ENCODE peak calls at places on chromosomes 16 and 17, in ten cellular contexts. C, P, Z, I, H, X, J, F, U and E are unnamed samples. For H3K27me3, the result is how much of the 10 kb centered on the place peaks cover.

GRCh38 chr17:17666111-17666714 is 15.0 kb upstream of the RAI1 start:
- DNase-seq in C (peak), P (no peak), Z (no peak), I (no peak), H (no peak), X (no peak), J (no peak), F (no peak), U (no peak), E (peak)

GRCh38 chr16:11390573-11391495 is 45.6 kb downstream of the RMI2 start:
- DNase-seq in C (no peak), P (no peak), Z (peak), I (no peak), H (no peak), X (no peak), J (no peak), F (no peak), U (no peak), E (no peak)

GRCh38 chr17:17822189-17822978 is 14.4 kb downstream of the SREBF1 start:
- DNase-seq in C (no peak), P (peak), Z (no peak), I (no peak), H (no peak), X (peak), J (peak), F (no peak), U (no peak), E (peak)

GRCh38 chr16:15907863-15908478 is 19.6 kb upstream of the CEP20 start:
- DNase-seq in C (peak), P (peak), Z (peak), I (no peak), H (no peak), X (no peak), J (no peak), F (no peak), U (no peak), E (no peak)

GRCh38 chr17:45046536-45047125 is 4.8 kb downstream of the DCAKD start:
- DNase-seq in C (peak), P (no peak), Z (no peak), I (no peak), H (no peak), X (no peak), J (no peak), F (no peak), U (no peak), E (no peak)

GRCh38 chr16:66696669-66697630 is at the start of gene CMTM4:
- DNase-seq in C (peak), P (peak), Z (peak), I (no peak), H (peak), X (peak), J (peak), F (peak), U (no peak), E (peak)

GRCh38 chr16:28136751-28137434 is 73.4 kb upstream of the GSG1L start:
- DNase-seq in C (no peak), P (no peak), Z (no peak), I (no peak), H (no peak), X (no peak), J (no peak), F (no peak), U (no peak), E (no peak)

GRCh38 chr16:71894229-71894920 is 956 bp upstream of the IST1 start:
- DNase-seq in C (peak), P (peak), Z (peak), I (peak), H (peak), X (peak), J (peak), F (no peak), U (no peak), E (no peak)

GRCh38 chr17:70168044-70168978 is 1.0 kb upstream of the KCNJ2 start:
- DNase-seq in C (peak), P (peak), Z (peak), I (no peak), H (peak), X (peak), J (peak), F (no peak), U (peak), E (peak)

GRCh38 chr16:30525844-30526136 is 576 bp downstream of the ZNF768 start:
- DNase-seq in C (no peak), P (no peak), Z (no peak), I (no peak), H (no peak), X (no peak), J (no peak), F (no peak), U (no peak), E (no peak)

GRCh38 chr16:57186630-57187507 is 740 bp downstream of the RSPRY1 start:
- DNase-seq in C (peak), P (peak), Z (peak), I (peak), H (no peak), X (peak), J (no peak), F (no peak), U (no peak), E (no peak)

GRCh38 chr17:18245038-18245776 is 13.3 kb downstream of the FLII start:
- DNase-seq in C (no peak), P (no peak), Z (no peak), I (no peak), H (no peak), X (no peak), J (no peak), F (no peak), U (no peak), E (no peak)

GRCh38 chr17:78538033-78538776 is 39.0 kb downstream of the DNAH17 start:
- DNase-seq in C (peak), P (no peak), Z (no peak), I (no peak), H (peak), X (no peak), J (no peak), F (no peak), U (no peak), E (no peak)

GRCh38 chr16:27526169-27526568 is 23.5 kb downstream of the GTF3C1 start:
- DNase-seq in C (no peak), P (peak), Z (peak), I (no peak), H (no peak), X (no peak), J (peak), F (no peak), U (no peak), E (no peak)

GRCh38 chr17:333626-334396 is 18.8 kb downstream of the RPH3AL start:
- DNase-seq in C (no peak), P (peak), Z (peak), I (no peak), H (peak), X (no peak), J (peak), F (no peak), U (no peak), E (no peak)

DNA sequence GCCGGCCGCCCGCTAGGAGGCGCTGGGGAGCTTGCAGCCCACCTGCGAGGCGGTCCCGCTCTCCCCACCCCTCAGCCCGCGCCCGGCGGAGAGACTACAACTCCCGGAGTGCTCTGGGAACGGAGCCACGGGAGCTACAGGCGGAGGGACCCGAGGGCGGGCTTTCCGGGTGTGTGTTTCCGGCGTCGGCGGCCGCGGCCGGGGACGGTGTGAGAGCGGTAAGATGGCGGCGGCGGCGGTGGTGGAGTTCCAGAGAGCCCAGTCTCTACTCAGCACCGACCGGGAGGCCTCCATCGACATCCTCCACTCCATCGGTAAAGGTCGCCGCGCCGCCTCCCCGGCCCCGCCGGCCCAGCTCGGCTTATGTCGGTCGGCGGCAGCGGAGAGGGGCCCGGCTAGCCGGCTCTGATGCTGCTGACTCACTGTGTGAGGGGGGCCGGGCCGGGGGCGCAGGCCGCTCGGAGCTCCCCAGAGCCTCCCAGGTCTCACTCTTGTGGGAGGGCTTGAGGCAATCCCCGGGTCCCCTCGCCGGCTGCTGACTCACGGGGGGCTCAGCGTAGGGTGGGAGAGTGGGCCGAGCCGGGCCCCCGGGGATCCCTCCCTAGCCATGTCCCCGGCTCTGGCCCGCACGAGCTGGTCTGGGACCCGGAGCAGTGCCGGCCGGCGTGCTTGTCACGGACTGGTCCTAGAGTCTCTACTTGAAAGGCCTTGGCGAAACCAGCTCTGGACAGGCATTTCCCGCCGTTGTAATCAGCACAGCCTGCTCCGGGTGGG is at the start of gene PSMD11:
- DNase-seq in C (peak), P (peak), Z (peak), I (peak), H (peak), X (peak), J (peak), F (peak), U (peak), E (peak)
- TF ChIP-seq CTCF in C (peak), P (no peak), Z (no peak), I (peak), H (peak), X (peak), J (peak), F (peak), U (peak), E (peak)

GRCh38 chr17:81534157-81535006 is 6.2 kb downstream of the FSCN2 start:
- DNase-seq in C (no peak), P (no peak), Z (no peak), I (no peak), H (no peak), X (no peak), J (no peak), F (no peak), U (no peak), E (no peak)

GRCh38 chr17:81535007-81535328 is 6.8 kb downstream of the FSCN2 start:
- DNase-seq in C (no peak), P (no peak), Z (no peak), I (no peak), H (no peak), X (no peak), J (no peak), F (no peak), U (no peak), E (no peak)

GRCh38 chr17:81537343-81537855 is 9.2 kb downstream of the FSCN2 start:
- DNase-seq in C (peak), P (peak), Z (peak), I (no peak), H (no peak), X (no peak), J (no peak), F (no peak), U (no peak), E (no peak)

GRCh38 chr17:81536299-81537290 is 8.4 kb downstream of the FSCN2 start:
- DNase-seq in C (no peak), P (peak), Z (no peak), I (no peak), H (no peak), X (no peak), J (no peak), F (no peak), U (no peak), E (no peak)

GRCh38 chr17:81535480-81536298 is 7.5 kb downstream of the FSCN2 start:
- DNase-seq in C (no peak), P (no peak), Z (no peak), I (no peak), H (no peak), X (no peak), J (no peak), F (no peak), U (no peak), E (no peak)
- H3K27me3 ChIP-seq in C (under half), P (under half), Z (under half), I (under half), H (under half), X (under half), J (under half), F (under half), U (under half), E (under half)

DNA sequence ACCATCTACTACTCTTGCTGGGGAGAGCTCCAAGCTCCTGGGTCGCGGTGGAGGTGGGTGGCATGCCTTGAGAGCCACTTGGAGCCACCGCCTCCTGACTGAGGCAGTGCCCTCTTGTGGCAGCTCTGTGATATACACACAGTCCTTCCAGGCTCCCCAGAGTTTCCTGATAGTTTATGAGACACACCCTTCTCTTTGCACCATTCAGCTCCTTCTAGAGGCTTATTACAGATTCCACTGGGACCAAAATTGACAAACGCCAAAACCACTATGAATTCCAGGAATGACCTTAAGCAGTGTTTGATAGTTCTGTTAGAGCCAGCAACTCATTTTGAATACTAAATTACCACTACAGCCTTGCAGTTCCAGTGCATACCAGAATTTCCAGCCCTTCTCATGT is 170.1 kb upstream of the CDH13 start:
- DNase-seq in C (peak), P (peak), Z (peak), I (peak), H (peak), X (peak), J (peak), F (no peak), U (peak), E (peak)
- TF ChIP-seq CTCF in C (peak), P (peak), Z (peak), I (peak), H (peak), X (peak), J (peak), F (peak), U (peak), E (peak)

GRCh38 chr17:66829386-66829864 is 5.5 kb upstream of the CACNG5 start:
- DNase-seq in C (peak), P (peak), Z (peak), I (no peak), H (no peak), X (peak), J (peak), F (no peak), U (no peak), E (peak)

GRCh38 chr17:66829883-66830282 is 5.0 kb upstream of the CACNG5 start:
- DNase-seq in C (no peak), P (no peak), Z (no peak), I (no peak), H (no peak), X (no peak), J (no peak), F (no peak), U (no peak), E (no peak)

GRCh38 chr17:66830451-66830850 is 4.5 kb upstream of the CACNG5 start:
- DNase-seq in C (no peak), P (no peak), Z (no peak), I (no peak), H (no peak), X (no peak), J (no peak), F (no peak), U (no peak), E (no peak)

GRCh38 chr17:66833201-66833600 is 1.7 kb upstream of the CACNG5 start:
- DNase-seq in C (no peak), P (no peak), Z (no peak), I (no peak), H (no peak), X (no peak), J (no peak), F (no peak), U (no peak), E (no peak)

GRCh38 chr17:66831383-66832220 is 3.3 kb upstream of the CACNG5 start:
- DNase-seq in C (no peak), P (no peak), Z (no peak), I (no peak), H (no peak), X (no peak), J (no peak), F (no peak), U (no peak), E (no peak)
- H3K27me3 ChIP-seq in C (under half), P (under half), Z (under half), I (under half), H (under half), X (under half), J (under half), F (under half), U (under half), E (under half)